ENCODE peak calls at places on chromosomes 7 and 10, in five cellular contexts. C, Q, E, U and Z are unnamed samples.

GRCh38 chr7:22786290-22786932 is 36.2 kb downstream of the TOMM7 start:
- DNase-seq in C (no peak), Q (no peak), E (no peak), U (no peak), Z (no peak)

GRCh38 chr10:69224862-69225657 is 4.9 kb downstream of the HKDC1 start:
- DNase-seq in C (no peak), Q (no peak), E (no peak), U (no peak), Z (peak; percentile 73)

GRCh38 chr7:4470246-4470645 is 211.8 kb upstream of the FOXK1 start:
- DNase-seq in C (no peak), Q (no peak), E (no peak), U (peak; percentile 2), Z (no peak)

GRCh38 chr7:28591725-28592331 is 179.5 kb downstream of the CREB5 start:
- DNase-seq in C (no peak), Q (no peak), E (no peak), U (no peak), Z (no peak)

GRCh38 chr7:30941582-30942310 is 22.0 kb upstream of the GHRHR start:
- DNase-seq in C (no peak), Q (no peak), E (no peak), U (no peak), Z (no peak)

GRCh38 chr7:69757990-69758430 is 159.7 kb downstream of the AUTS2 start:
- DNase-seq in C (no peak), Q (no peak), E (no peak), U (no peak), Z (no peak)

GRCh38 chr10:74977913-74978847 is 133.3 kb upstream of the SAMD8 start:
- DNase-seq in C (peak; percentile 37), Q (peak; percentile 41), E (no peak), U (no peak), Z (no peak)

GRCh38 chr7:44287488-44288380 is 37.7 kb downstream of the CAMK2B start:
- DNase-seq in C (no peak), Q (no peak), E (no peak), U (no peak), Z (no peak)

GRCh38 chr7:96827701-96828100 is 118.1 kb upstream of the SEM1 start:
- DNase-seq in C (no peak), Q (no peak), E (no peak), U (no peak), Z (no peak)

GRCh38 chr7:129169171-129169643 is 19.2 kb upstream of the SMO start:
- DNase-seq in C (peak; percentile 75), Q (peak; percentile 65), E (no peak), U (peak; percentile 48), Z (no peak)

GRCh38 chr7:50212666-50213621 is 91.6 kb upstream of the IKZF1 start:
- DNase-seq in C (peak; percentile 62), Q (no peak), E (no peak), U (no peak), Z (no peak)

GRCh38 chr7:48011323-48011722 is 17.6 kb downstream of the SUN3 start:
- DNase-seq in C (no peak), Q (no peak), E (no peak), U (no peak), Z (no peak)

GRCh38 chr7:99331002-99331401 is 5.3 kb downstream of the ARPC1A start:
- DNase-seq in C (no peak), Q (no peak), E (no peak), U (no peak), Z (peak; percentile 29)

GRCh38 chr7:38542156-38542555 is 89.0 kb downstream of the AMPH start:
- DNase-seq in C (no peak), Q (no peak), E (no peak), U (no peak), Z (no peak)

GRCh38 chr7:92820191-92820590 is 16.2 kb downstream of the CDK6 start:
- DNase-seq in C (no peak), Q (no peak), E (no peak), U (no peak), Z (no peak)

GRCh38 chr10:17307149-17307548 is 79.1 kb downstream of the VIM start:
- DNase-seq in C (no peak), Q (no peak), E (no peak), U (no peak), Z (no peak)

GRCh38 chr10:99497343-99498025 is 35.3 kb upstream of the NKX2-3 start:
- DNase-seq in C (no peak), Q (no peak), E (peak; percentile 96), U (peak; percentile 47), Z (no peak)

GRCh38 chr7:149459540-149460433 is 1.1 kb downstream of the ZNF777 start:
- DNase-seq in C (peak; percentile 66), Q (peak; percentile 41), E (no peak), U (peak; percentile 58), Z (peak; percentile 37)

GRCh38 chr7:86785641-86786040 is 141.9 kb downstream of the GRM3 start:
- DNase-seq in C (peak; percentile 4), Q (no peak), E (no peak), U (no peak), Z (no peak)

GRCh38 chr10:59833810-59834209 is 72.5 kb downstream of the CCDC6 start:
- DNase-seq in C (peak; percentile 24), Q (no peak), E (no peak), U (no peak), Z (no peak)

GRCh38 chr7:98418271-98418635 is 17.4 kb upstream of the BAIAP2L1 start:
- DNase-seq in C (no peak), Q (no peak), E (no peak), U (no peak), Z (peak; percentile 58)

GRCh38 chr7:18653381-18654155 is 158.0 kb downstream of the HDAC9 start:
- DNase-seq in C (no peak), Q (no peak), E (no peak), U (no peak), Z (no peak)

GRCh38 chr10:111158601-111159000 is 81.8 kb downstream of the ADRA2A start:
- DNase-seq in C (no peak), Q (no peak), E (no peak), U (no peak), Z (no peak)

GRCh38 chr10:65566906-65567305 is 1358.9 kb upstream of the LRRTM3 start:
- DNase-seq in C (no peak), Q (no peak), E (no peak), U (no peak), Z (no peak)

GRCh38 chr7:151429555-151430331 is 10.2 kb downstream of the CRYGN start:
- DNase-seq in C (no peak), Q (no peak), E (peak; percentile 72), U (no peak), Z (no peak)

GRCh38 chr7:149681274-149681673 is 92.1 kb downstream of the ZNF467 start:
- DNase-seq in C (no peak), Q (no peak), E (no peak), U (no peak), Z (no peak)

GRCh38 chr10:129530486-129531065 is 63.5 kb downstream of the MGMT start:
- DNase-seq in C (no peak), Q (no peak), E (no peak), U (no peak), Z (no peak)

GRCh38 chr7:28301148-28301641 is 111.1 kb upstream of the CREB5 start:
- DNase-seq in C (no peak), Q (no peak), E (peak; percentile 68), U (no peak), Z (peak; percentile 35)

GRCh38 chr10:24912214-24912613 is 40.2 kb downstream of the PRTFDC1 start:
- DNase-seq in C (no peak), Q (no peak), E (peak; percentile 47), U (no peak), Z (peak; percentile 70)

GRCh38 chr10:78894841-78895195 is 173.9 kb upstream of the ZMIZ1 start:
- DNase-seq in C (no peak), Q (no peak), E (no peak), U (no peak), Z (no peak)

GRCh38 chr10:18456984-18457383 is 194.4 kb downstream of the NSUN6 start:
- DNase-seq in C (no peak), Q (no peak), E (no peak), U (no peak), Z (no peak)